ENCODE peak calls at places on chromosomes 12 and 14, in eight cellular contexts. E is sigmoid colon; C is activated B cell treated with CpG ODN at 0.5 μM for 24 hours; V is gastrocnemius medialis; P is AG08396; D is ELF-1; X is psoas muscle; A is effector memory CD4-positive, alpha-beta T cell. F is an unnamed sample.

GRCh38 chr12:37545759-37546158 is 770.8 kb upstream of the ALG10B start:
- DNase-seq in X (no peak), E (no peak), D (no peak), V (no peak), P (no peak), C (no peak), A (no peak), F (no peak)

GRCh38 chr12:3718100-3718499 is 34.8 kb downstream of the CRACR2A start:
- DNase-seq in D (no peak), E (no peak), A (no peak), V (no peak), C (peak; percentile 23), X (no peak), P (no peak), F (no peak)

GRCh38 chr12:86772688-86773087 is 516.5 kb upstream of the MGAT4C start:
- DNase-seq in V (no peak), A (no peak), D (no peak), C (no peak), X (no peak), P (no peak), E (no peak), F (no peak)

GRCh38 chr12:96120359-96121100 is 73.6 kb upstream of the ELK3 start:
- DNase-seq in D (peak; percentile 45), P (no peak), X (no peak), A (no peak), E (no peak), C (no peak), V (no peak), F (no peak)

GRCh38 chr12:67193705-67194104 is 75.5 kb upstream of the CAND1 start:
- DNase-seq in C (no peak), A (no peak), X (no peak), D (peak; percentile 19), V (no peak), E (no peak), P (peak; percentile 5), F (no peak)

GRCh38 chr12:53965251-53966069 is 7.5 kb upstream of the HOXC11 start:
- DNase-seq in V (no peak), C (no peak), X (peak; percentile 49), E (no peak), A (no peak), D (peak; percentile 30), P (no peak), F (no peak)

GRCh38 chr14:88989911-88990310 is 165.5 kb downstream of the TTC8 start:
- DNase-seq in X (no peak), C (no peak), A (no peak), V (no peak), P (no peak), E (no peak), D (no peak), F (no peak)

GRCh38 chr14:54805080-54805479 is 97.5 kb downstream of the GCH1 start:
- DNase-seq in X (no peak), P (no peak), V (no peak), C (no peak), A (no peak), E (no peak), D (peak; percentile 42), F (no peak)

GRCh38 chr12:49264466-49264872 is 413 bp upstream of the TUBA1C start:
- DNase-seq in C (peak; percentile 56), P (peak; percentile 65), E (no peak), D (no peak), A (peak; percentile 30), X (no peak), V (no peak), F (no peak)

GRCh38 chr14:84535491-84535890 is 994.5 kb upstream of the FLRT2 start:
- DNase-seq in A (no peak), X (no peak), V (no peak), D (no peak), E (no peak), P (no peak), C (no peak), F (no peak)

GRCh38 chr12:1830981-1831930 is 10.9 kb downstream of the LRTM2 start:
- DNase-seq in C (no peak), D (peak; percentile 92), E (peak; percentile 70), A (no peak), X (peak; percentile 90), V (peak; percentile 26), P (peak; percentile 87), F (no peak)

GRCh38 chr12:12745576-12746211 is 28.5 kb downstream of the CDKN1B start:
- DNase-seq in C (no peak), P (no peak), V (no peak), X (no peak), A (no peak), D (peak; percentile 40), E (no peak), F (no peak)

GRCh38 chr12:131084341-131085011 is 130.8 kb downstream of the ADGRD1 start:
- DNase-seq in C (peak; percentile 8), E (no peak), A (no peak), X (no peak), D (no peak), P (no peak), V (no peak), F (no peak)

GRCh38 chr14:105536691-105537579 is 10.6 kb downstream of the TMEM121 start:
- DNase-seq in X (peak; percentile 39), A (no peak), D (no peak), V (no peak), E (peak; percentile 48), C (no peak), P (no peak), F (no peak)

GRCh38 chr12:54033106-54033979 is 493 bp downstream of the HOXC5 start:
- DNase-seq in X (peak; percentile 68), P (peak; percentile 70), A (no peak), V (no peak), E (no peak), D (peak; percentile 81), C (no peak), F (no peak)

GRCh38 chr14:27427796-27428195 is 830.0 kb upstream of the NOVA1 start:
- DNase-seq in D (no peak), E (no peak), C (no peak), X (no peak), V (no peak), A (no peak), P (no peak), F (no peak)

GRCh38 chr12:14827043-14827442 is 13.1 kb upstream of the SMCO3 start:
- DNase-seq in D (no peak), V (no peak), A (no peak), C (no peak), X (no peak), P (no peak), E (no peak), F (no peak)

GRCh38 chr14:73491977-73492552 is 1.3 kb downstream of the RIOX1 start:
- DNase-seq in V (no peak), D (no peak), P (no peak), E (peak; percentile 53), C (no peak), A (no peak), X (no peak), F (no peak)

GRCh38 chr14:38409081-38409705 is 153.3 kb upstream of the CLEC14A start:
- DNase-seq in V (no peak), P (no peak), X (no peak), D (no peak), A (no peak), C (no peak), E (no peak), F (peak; percentile 20)

GRCh38 chr12:108482717-108483212 is 32.3 kb upstream of the FICD start:
- DNase-seq in X (no peak), E (no peak), A (no peak), C (no peak), V (no peak), D (peak; percentile 64), P (no peak), F (no peak)

GRCh38 chr12:120148011-120148410 is 31.5 kb upstream of the RAB35 start:
- DNase-seq in D (no peak), C (no peak), E (no peak), A (no peak), P (no peak), X (no peak), V (no peak), F (no peak)

GRCh38 chr14:29741909-29742401 is 185.7 kb downstream of the PRKD1 start:
- DNase-seq in P (peak; percentile 20), A (no peak), X (no peak), D (no peak), V (no peak), C (no peak), E (no peak), F (peak; percentile 94)

GRCh38 chr12:55931317-55931779 is 386 bp downstream of the DGKA start:
- DNase-seq in X (peak; percentile 53), E (no peak), D (peak; percentile 21), V (no peak), P (peak; percentile 25), A (no peak), C (no peak), F (no peak)

GRCh38 chr12:20421338-20421890 is 53.1 kb downstream of the PDE3A start:
- DNase-seq in E (no peak), V (peak; percentile 59), A (no peak), P (no peak), D (no peak), C (no peak), X (peak; percentile 57), F (no peak)

GRCh38 chr12:12201274-12201758 is 65.5 kb downstream of the LRP6 start:
- DNase-seq in A (no peak), C (no peak), E (no peak), P (no peak), X (peak; percentile 57), V (peak; percentile 35), D (no peak), F (no peak)

GRCh38 chr14:97456958-97457357 is 659.8 kb downstream of the VRK1 start:
- DNase-seq in E (no peak), C (no peak), D (peak; percentile 4), X (no peak), A (no peak), V (no peak), P (no peak), F (no peak)

GRCh38 chr14:74616507-74616906 is 4.5 kb upstream of the LTBP2 start:
- DNase-seq in E (no peak), D (peak; percentile 51), V (no peak), C (no peak), P (peak; percentile 61), X (peak; percentile 44), A (no peak), F (no peak)

GRCh38 chr12:50387487-50387886 is 8.9 kb downstream of the FAM186A start:
- DNase-seq in A (no peak), P (no peak), D (no peak), C (no peak), V (no peak), E (no peak), X (no peak), F (no peak)

GRCh38 chr12:111437816-111438454 is 32.2 kb downstream of the SH2B3 start:
- DNase-seq in E (no peak), X (no peak), A (no peak), V (no peak), D (no peak), C (no peak), P (peak; percentile 62), F (no peak)

GRCh38 chr12:62158416-62159360 is 101.5 kb upstream of the USP15 start:
- DNase-seq in V (no peak), X (no peak), P (no peak), D (no peak), C (no peak), A (no peak), E (no peak), F (no peak)

GRCh38 chr12:58503731-58504520 is 416.4 kb downstream of the LRIG3 start:
- DNase-seq in V (no peak), P (no peak), E (no peak), A (no peak), X (no peak), D (no peak), C (no peak), F (no peak)

GRCh38 chr14:42027271-42027670 is 420.6 kb downstream of the LRFN5 start:
- DNase-seq in E (no peak), X (no peak), P (no peak), V (no peak), A (no peak), D (no peak), C (no peak), F (no peak)

GRCh38 chr14:30935445-30935844 is 61.1 kb downstream of the COCH start:
- DNase-seq in D (no peak), E (no peak), X (no peak), A (no peak), V (no peak), P (no peak), C (no peak), F (no peak)

GRCh38 chr12:7144414-7145120 is 14.4 kb downstream of the CLSTN3 start:
- DNase-seq in P (peak; percentile 54), C (no peak), D (peak; percentile 25), E (peak; percentile 50), X (no peak), A (no peak), V (no peak), F (peak; percentile 17)

F was measured in NCI-H446 treated with DMSO at 0.1 percent for 48 hours.